ENCODE peak calls at places on chromosomes 6 and 20, in seven cellular contexts. I, S, B, U, G, L and K are unnamed samples.

GRCh38 chr20:31680286-31681127 is 42.2 kb downstream of the BCL2L1 start:
- DNase-seq in L (no peak), U (no peak), S (no peak), B (no peak), I (no peak), G (no peak), K (no peak)

GRCh38 chr6:39440039-39440426 is 117.5 kb upstream of the KCNK16 start:
- DNase-seq in L (no peak), U (no peak), G (no peak), B (peak), S (peak), I (no peak), K (no peak)

GRCh38 chr6:121435444-121436069 is at the start of gene GJA1:
- DNase-seq in U (no peak), S (peak), B (peak), L (peak), I (no peak), G (peak), K (no peak)

GRCh38 chr20:19401096-19401495 is 188.7 kb downstream of the SLC24A3 start:
- DNase-seq in G (no peak), B (no peak), I (no peak), U (no peak), S (peak), L (no peak), K (no peak)

GRCh38 chr6:169933839-169934698 is 182.6 kb downstream of the ERMARD start:
- DNase-seq in B (peak), U (peak), L (no peak), G (no peak), I (peak), S (peak), K (no peak)

GRCh38 chr6:88166901-88167624 is 916 bp upstream of the CNR1 start:
- DNase-seq in S (no peak), B (no peak), I (no peak), G (no peak), U (peak), L (peak), K (no peak)

GRCh38 chr6:33450434-33450833 is 3.9 kb upstream of the ZBTB9 start:
- DNase-seq in G (no peak), U (no peak), B (peak), I (no peak), S (no peak), L (no peak), K (no peak)

GRCh38 chr20:46111836-46112212 is 6.3 kb upstream of the CD40 start:
- DNase-seq in B (no peak), G (no peak), L (no peak), U (no peak), I (no peak), S (no peak), K (no peak)

GRCh38 chr6:111865049-111865585 is 8.1 kb downstream of the FYN start:
- DNase-seq in L (no peak), U (no peak), B (peak), G (no peak), I (no peak), S (no peak), K (no peak)

GRCh38 chr20:47187450-47188195 is 168.9 kb downstream of the ZMYND8 start:
- DNase-seq in L (no peak), I (no peak), B (no peak), G (no peak), S (peak), U (no peak), K (no peak)

GRCh38 chr6:110561708-110562107 is 85.3 kb upstream of the SLC22A16 start:
- DNase-seq in I (no peak), B (no peak), S (no peak), U (no peak), L (no peak), G (no peak), K (no peak)

GRCh38 chr6:64483956-64484499 is 848.4 kb downstream of the PHF3 start:
- DNase-seq in S (no peak), I (no peak), B (no peak), G (no peak), L (no peak), U (no peak), K (no peak)

GRCh38 chr6:169671563-169671962 is 30.3 kb downstream of the WDR27 start:
- DNase-seq in B (no peak), G (no peak), U (no peak), S (no peak), I (no peak), L (no peak), K (no peak)

GRCh38 chr6:125363360-125364121 is 61.8 kb upstream of the HDDC2 start:
- DNase-seq in U (peak), L (peak), G (no peak), I (peak), S (peak), B (peak), K (no peak)

GRCh38 chr6:164166515-164166914 is 752.0 kb downstream of the QKI start:
- DNase-seq in B (no peak), I (no peak), S (no peak), L (no peak), G (no peak), U (no peak), K (no peak)

GRCh38 chr20:24915440-24915839 is 33.6 kb upstream of the CST7 start:
- DNase-seq in L (no peak), B (no peak), G (no peak), S (peak), U (no peak), I (no peak), K (no peak)

GRCh38 chr6:149965191-149966020 is 1.7 kb downstream of the ULBP1 start:
- DNase-seq in S (peak), U (peak), L (no peak), I (no peak), G (no peak), B (peak), K (no peak)

GRCh38 chr20:47502271-47502730 is 614 bp downstream of the NCOA3 start:
- DNase-seq in S (no peak), B (peak), L (peak), G (no peak), U (peak), I (no peak), K (no peak)

GRCh38 chr6:144447487-144447886 is 162.4 kb downstream of the UTRN start:
- DNase-seq in L (no peak), U (no peak), G (peak), B (peak), S (peak), I (no peak), K (no peak)

GRCh38 chr6:162239330-162239729 is 488.2 kb downstream of the PRKN start:
- DNase-seq in U (no peak), I (no peak), S (no peak), B (no peak), L (peak), G (no peak), K (no peak)

GRCh38 chr6:121055572-121056163 is 278.6 kb downstream of the TBC1D32 start:
- DNase-seq in I (peak), U (no peak), B (peak), S (peak), L (no peak), G (peak), K (no peak)